ENCODE peak calls at places on chromosomes 5 and 9, in seven cellular contexts. One of them, this sample, is unnamed.

GRCh38 chr5:143760137-143760505 is 51.8 kb upstream of the HMHB1 start:
- DNase-seq in HFF-Myc: no peak
- DNase-seq in fibroblast of pulmonary artery: no peak
- DNase-seq in AG04450: no peak
- DNase-seq in stomach: no peak
- DNase-seq in fibroblast of lung: no peak
- DNase-seq in HL-60: no peak
- DNase-seq in this sample: no peak

GRCh38 chr9:108300296-108301287 is 555.2 kb downstream of the ACTL7B start:
- DNase-seq in HFF-Myc: no peak
- DNase-seq in fibroblast of pulmonary artery: no peak
- DNase-seq in AG04450: no peak
- DNase-seq in stomach: no peak
- DNase-seq in fibroblast of lung: no peak
- DNase-seq in HL-60: no peak
- DNase-seq in this sample: peak

GRCh38 chr5:31771045-31771444 is 132.1 kb downstream of the PDZD2 start:
- DNase-seq in HFF-Myc: no peak
- DNase-seq in fibroblast of pulmonary artery: no peak
- DNase-seq in AG04450: no peak
- DNase-seq in stomach: no peak
- DNase-seq in fibroblast of lung: no peak
- DNase-seq in HL-60: no peak
- DNase-seq in this sample: no peak

GRCh38 chr5:98415663-98416062 is 357.8 kb upstream of the RGMB start:
- DNase-seq in HFF-Myc: no peak
- DNase-seq in fibroblast of pulmonary artery: no peak
- DNase-seq in AG04450: no peak
- DNase-seq in stomach: no peak
- DNase-seq in fibroblast of lung: no peak
- DNase-seq in HL-60: no peak
- DNase-seq in this sample: no peak

GRCh38 chr5:171418316-171418981 is 998 bp upstream of the FGF18 start:
- DNase-seq in HFF-Myc: peak
- DNase-seq in fibroblast of pulmonary artery: peak
- DNase-seq in AG04450: peak
- DNase-seq in stomach: peak
- DNase-seq in fibroblast of lung: peak
- DNase-seq in HL-60: no peak
- DNase-seq in this sample: no peak

GRCh38 chr9:95085861-95086563 is 231.5 kb downstream of the FANCC start:
- DNase-seq in HFF-Myc: no peak
- DNase-seq in fibroblast of pulmonary artery: no peak
- DNase-seq in AG04450: no peak
- DNase-seq in stomach: peak
- DNase-seq in fibroblast of lung: no peak
- DNase-seq in HL-60: no peak
- DNase-seq in this sample: no peak

GRCh38 chr5:58156977-58157701 is 302.7 kb downstream of the PLK2 start:
- DNase-seq in HFF-Myc: no peak
- DNase-seq in fibroblast of pulmonary artery: peak
- DNase-seq in AG04450: no peak
- DNase-seq in stomach: no peak
- DNase-seq in fibroblast of lung: no peak
- DNase-seq in HL-60: no peak
- DNase-seq in this sample: no peak

GRCh38 chr5:167307042-167307441 is 984.4 kb upstream of the WWC1 start:
- DNase-seq in HFF-Myc: no peak
- DNase-seq in fibroblast of pulmonary artery: no peak
- DNase-seq in AG04450: no peak
- DNase-seq in stomach: no peak
- DNase-seq in fibroblast of lung: no peak
- DNase-seq in HL-60: no peak
- DNase-seq in this sample: no peak

GRCh38 chr5:66710557-66710956 is 114.4 kb downstream of the MAST4 start:
- DNase-seq in HFF-Myc: peak
- DNase-seq in fibroblast of pulmonary artery: peak
- DNase-seq in AG04450: no peak
- DNase-seq in stomach: no peak
- DNase-seq in fibroblast of lung: peak
- DNase-seq in HL-60: no peak
- DNase-seq in this sample: peak

GRCh38 chr9:99183616-99184015 is 38.1 kb downstream of the ALG2 start:
- DNase-seq in HFF-Myc: no peak
- DNase-seq in fibroblast of pulmonary artery: no peak
- DNase-seq in AG04450: no peak
- DNase-seq in stomach: no peak
- DNase-seq in fibroblast of lung: no peak
- DNase-seq in HL-60: no peak
- DNase-seq in this sample: no peak

GRCh38 chr5:151483176-151483575 is 35.8 kb downstream of the SLC36A1 start:
- DNase-seq in HFF-Myc: no peak
- DNase-seq in fibroblast of pulmonary artery: no peak
- DNase-seq in AG04450: no peak
- DNase-seq in stomach: no peak
- DNase-seq in fibroblast of lung: peak
- DNase-seq in HL-60: peak
- DNase-seq in this sample: no peak

GRCh38 chr9:81086421-81086820 is 602.9 kb downstream of the TLE1 start:
- DNase-seq in HFF-Myc: no peak
- DNase-seq in fibroblast of pulmonary artery: no peak
- DNase-seq in AG04450: no peak
- DNase-seq in stomach: no peak
- DNase-seq in fibroblast of lung: no peak
- DNase-seq in HL-60: no peak
- DNase-seq in this sample: no peak

DNA sequence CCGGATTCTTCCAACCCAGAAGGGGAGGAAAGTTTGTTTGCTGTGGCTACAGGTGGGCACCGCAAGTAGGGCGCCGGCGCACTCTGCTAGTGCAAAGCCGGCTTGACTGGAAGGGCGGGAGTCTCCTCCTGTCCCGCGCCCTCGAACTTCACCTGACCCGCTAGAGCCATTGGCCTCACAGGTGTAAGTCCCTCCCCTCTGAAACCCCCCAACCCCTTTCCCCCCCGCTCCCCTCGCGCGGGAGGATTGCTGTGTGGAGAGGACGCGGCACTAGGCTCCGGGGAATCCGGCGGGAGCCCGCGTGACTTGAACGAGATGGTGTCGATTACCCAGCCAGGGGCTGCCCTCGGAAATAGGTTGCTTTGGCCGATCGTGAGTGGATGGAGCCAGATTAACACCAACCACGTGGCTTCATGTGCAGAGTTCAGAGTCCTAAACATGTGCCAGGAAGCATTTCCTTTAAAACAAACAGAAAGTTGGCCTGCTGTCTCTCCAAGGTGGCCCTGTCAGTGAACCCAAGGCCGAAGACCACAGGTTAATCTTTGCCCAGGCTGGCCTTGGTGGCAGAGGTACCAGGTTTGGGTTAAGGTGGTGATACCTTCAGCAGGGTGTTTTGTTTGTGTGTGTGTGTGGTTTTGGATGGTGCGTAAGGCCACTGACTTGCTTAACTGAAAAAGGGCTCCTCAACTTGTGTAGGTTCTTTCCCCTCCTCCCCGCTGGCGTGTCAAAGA is 1.0 kb downstream of the IQGAP2 start:
- DNase-seq in HFF-Myc: no peak
- DNase-seq in fibroblast of pulmonary artery: peak
- DNase-seq in AG04450: no peak
- DNase-seq in stomach: peak
- DNase-seq in fibroblast of lung: no peak
- DNase-seq in HL-60: peak
- DNase-seq in this sample: no peak
- TF ChIP-seq CTCF in HFF-Myc: no peak
- TF ChIP-seq CTCF in fibroblast of pulmonary artery: no peak
- TF ChIP-seq CTCF in AG04450: no peak
- TF ChIP-seq CTCF in stomach: no peak
- TF ChIP-seq CTCF in fibroblast of lung: no peak
- TF ChIP-seq CTCF in HL-60: no peak
- TF ChIP-seq CTCF in this sample: no peak

GRCh38 chr5:63962345-63962744 is at the start of gene HTR1A:
- DNase-seq in HFF-Myc: no peak
- DNase-seq in fibroblast of pulmonary artery: no peak
- DNase-seq in AG04450: no peak
- DNase-seq in stomach: no peak
- DNase-seq in fibroblast of lung: no peak
- DNase-seq in HL-60: no peak
- DNase-seq in this sample: no peak

GRCh38 chr5:63959177-63959982 is 2.9 kb downstream of the HTR1A start:
- DNase-seq in HFF-Myc: no peak
- DNase-seq in fibroblast of pulmonary artery: no peak
- DNase-seq in AG04450: no peak
- DNase-seq in stomach: no peak
- DNase-seq in fibroblast of lung: no peak
- DNase-seq in HL-60: no peak
- DNase-seq in this sample: no peak

GRCh38 chr5:63961598-63962161 is 565 bp downstream of the HTR1A start:
- DNase-seq in HFF-Myc: no peak
- DNase-seq in fibroblast of pulmonary artery: no peak
- DNase-seq in AG04450: no peak
- DNase-seq in stomach: no peak
- DNase-seq in fibroblast of lung: no peak
- DNase-seq in HL-60: no peak
- DNase-seq in this sample: no peak

GRCh38 chr5:63960646-63961045 is 1.6 kb downstream of the HTR1A start:
- DNase-seq in HFF-Myc: no peak
- DNase-seq in fibroblast of pulmonary artery: no peak
- DNase-seq in AG04450: no peak
- DNase-seq in stomach: no peak
- DNase-seq in fibroblast of lung: no peak
- DNase-seq in HL-60: no peak
- DNase-seq in this sample: no peak

GRCh38 chr5:63961125-63961597 is 1.1 kb downstream of the HTR1A start:
- DNase-seq in HFF-Myc: no peak
- DNase-seq in fibroblast of pulmonary artery: no peak
- DNase-seq in AG04450: no peak
- DNase-seq in stomach: no peak
- DNase-seq in fibroblast of lung: no peak
- DNase-seq in HL-60: no peak
- DNase-seq in this sample: no peak
- H3K4me3 ChIP-seq in HFF-Myc: no peak
- H3K4me3 ChIP-seq in fibroblast of pulmonary artery: no peak
- H3K4me3 ChIP-seq in AG04450: no peak
- H3K4me3 ChIP-seq in stomach: no peak
- H3K4me3 ChIP-seq in fibroblast of lung: no peak
- H3K4me3 ChIP-seq in HL-60: no peak
- H3K4me3 ChIP-seq in this sample: no peak

GRCh38 chr9:120532891-120533290 is 47.1 kb downstream of the CDK5RAP2 start:
- DNase-seq in HFF-Myc: no peak
- DNase-seq in fibroblast of pulmonary artery: no peak
- DNase-seq in AG04450: no peak
- DNase-seq in stomach: no peak
- DNase-seq in fibroblast of lung: no peak
- DNase-seq in HL-60: no peak
- DNase-seq in this sample: no peak

GRCh38 chr9:120534266-120534665 is 45.7 kb downstream of the CDK5RAP2 start:
- DNase-seq in HFF-Myc: no peak
- DNase-seq in fibroblast of pulmonary artery: no peak
- DNase-seq in AG04450: no peak
- DNase-seq in stomach: no peak
- DNase-seq in fibroblast of lung: no peak
- DNase-seq in HL-60: no peak
- DNase-seq in this sample: no peak

GRCh38 chr9:120528834-120529233 is 51.1 kb downstream of the CDK5RAP2 start:
- DNase-seq in HFF-Myc: no peak
- DNase-seq in fibroblast of pulmonary artery: no peak
- DNase-seq in AG04450: no peak
- DNase-seq in stomach: no peak
- DNase-seq in fibroblast of lung: no peak
- DNase-seq in HL-60: no peak
- DNase-seq in this sample: no peak

GRCh38 chr9:120532475-120532874 is 47.5 kb downstream of the CDK5RAP2 start:
- DNase-seq in HFF-Myc: peak
- DNase-seq in fibroblast of pulmonary artery: peak
- DNase-seq in AG04450: no peak
- DNase-seq in stomach: peak
- DNase-seq in fibroblast of lung: peak
- DNase-seq in HL-60: no peak
- DNase-seq in this sample: peak

DNA sequence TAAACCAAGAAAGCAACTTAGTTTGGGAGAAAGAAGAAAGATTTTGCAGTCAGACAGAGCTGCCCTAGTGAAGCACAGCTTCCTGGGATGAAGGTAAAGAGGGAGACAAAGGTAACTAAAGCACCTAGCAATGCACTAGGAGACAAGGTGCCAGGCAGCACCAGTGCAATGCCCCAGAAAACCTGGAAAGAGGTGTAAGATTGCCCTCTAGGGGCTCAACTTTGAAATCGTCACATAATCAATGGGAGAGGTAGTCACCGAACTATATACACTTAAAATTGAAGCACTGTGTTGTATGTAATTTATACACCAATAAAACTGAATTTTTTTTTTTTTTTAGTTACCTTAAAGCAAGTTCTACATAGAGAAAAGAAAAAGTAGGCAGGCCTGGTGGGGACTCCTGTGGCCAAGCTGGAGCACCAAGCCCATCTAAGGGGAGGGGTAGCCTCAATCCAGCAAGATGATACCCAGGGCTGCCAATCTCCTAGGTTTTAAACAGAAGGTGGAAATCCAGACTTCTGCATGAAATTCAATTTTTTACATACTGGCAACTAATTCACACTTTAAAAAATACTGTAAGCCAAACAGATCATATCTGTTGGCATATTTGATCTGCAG is 48.2 kb downstream of the CDK5RAP2 start:
- DNase-seq in HFF-Myc: peak
- DNase-seq in fibroblast of pulmonary artery: peak
- DNase-seq in AG04450: no peak
- DNase-seq in stomach: no peak
- DNase-seq in fibroblast of lung: peak
- DNase-seq in HL-60: no peak
- DNase-seq in this sample: peak
- TF ChIP-seq CTCF in HFF-Myc: peak
- TF ChIP-seq CTCF in fibroblast of pulmonary artery: peak
- TF ChIP-seq CTCF in AG04450: peak
- TF ChIP-seq CTCF in stomach: peak
- TF ChIP-seq CTCF in fibroblast of lung: peak
- TF ChIP-seq CTCF in HL-60: peak
- TF ChIP-seq CTCF in this sample: peak

DNA sequence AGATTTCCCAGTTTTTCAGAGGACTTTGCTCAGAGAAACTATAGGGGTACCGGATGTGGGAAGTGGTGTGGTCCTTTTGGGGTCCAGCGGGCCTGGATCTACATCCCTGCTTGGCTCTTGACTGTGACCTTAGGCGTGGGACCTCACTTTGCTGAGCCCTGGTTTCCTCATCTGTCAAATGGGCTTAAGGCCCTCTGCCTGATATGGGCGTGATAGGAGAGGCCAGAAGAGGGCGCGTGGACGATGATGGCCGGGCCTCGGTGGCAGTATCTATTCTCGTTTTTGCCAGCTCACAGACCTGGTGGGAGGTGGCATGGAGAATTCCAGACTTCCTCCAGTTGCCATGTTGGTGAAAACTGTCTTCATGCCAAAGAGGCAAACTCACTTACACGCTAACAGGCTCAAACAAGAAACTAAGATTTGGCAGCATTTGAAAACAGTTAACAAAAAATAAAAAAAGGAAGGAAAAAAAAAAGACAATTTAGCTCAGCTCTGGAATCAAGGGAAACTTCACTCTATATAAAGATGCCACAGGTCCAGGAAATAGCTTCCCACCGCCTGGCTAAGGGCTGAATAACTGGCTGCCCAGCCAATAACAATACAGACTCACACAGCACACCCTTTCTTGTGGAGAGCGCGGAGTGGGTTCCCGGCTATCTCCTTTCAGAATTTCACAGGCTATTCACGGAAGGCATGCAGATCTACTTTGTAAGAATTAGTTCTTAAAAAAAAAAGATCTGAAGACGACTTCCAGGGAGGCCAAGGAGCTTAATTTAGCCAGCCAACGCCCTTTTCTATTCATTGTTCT is 1.7 kb downstream of the SH3PXD2B start:
- DNase-seq in HFF-Myc: no peak
- DNase-seq in fibroblast of pulmonary artery: peak
- DNase-seq in AG04450: no peak
- DNase-seq in stomach: peak
- DNase-seq in fibroblast of lung: peak
- DNase-seq in HL-60: no peak
- DNase-seq in this sample: no peak
- H3K4me3 ChIP-seq in HFF-Myc: peak
- H3K4me3 ChIP-seq in fibroblast of pulmonary artery: peak
- H3K4me3 ChIP-seq in AG04450: peak
- H3K4me3 ChIP-seq in stomach: peak
- H3K4me3 ChIP-seq in fibroblast of lung: peak
- H3K4me3 ChIP-seq in HL-60: no peak
- H3K4me3 ChIP-seq in this sample: peak

This sample was measured in retinal pigment epithelial cell.